ENCODE peak calls at places on chromosome 7, in four cellular contexts. One of them, this sample, is unnamed.

GRCh38 chr7:127629268-127629854 is 11.4 kb upstream of the PAX4 start:
- DNase-seq in IMR-90: no peak
- DNase-seq in NB4: peak
- DNase-seq in GM12891: peak
- DNase-seq in this sample: peak

GRCh38 chr7:114085592-114086490 is 167.0 kb upstream of the PPP1R3A start:
- DNase-seq in IMR-90: peak
- DNase-seq in NB4: peak
- DNase-seq in GM12891: no peak
- DNase-seq in this sample: no peak

GRCh38 chr7:6392712-6393666 is 54.8 kb downstream of the DAGLB start:
- DNase-seq in IMR-90: peak
- DNase-seq in NB4: peak
- DNase-seq in GM12891: no peak
- DNase-seq in this sample: peak

GRCh38 chr7:71615017-71615416 is 483.1 kb downstream of the GALNT17 start:
- DNase-seq in IMR-90: no peak
- DNase-seq in NB4: no peak
- DNase-seq in GM12891: no peak
- DNase-seq in this sample: no peak

GRCh38 chr7:15686209-15686956 is at the start of gene MEOX2:
- DNase-seq in IMR-90: peak
- DNase-seq in NB4: no peak
- DNase-seq in GM12891: no peak
- DNase-seq in this sample: no peak

GRCh38 chr7:12893292-12893691 is 205.9 kb downstream of the ARL4A start:
- DNase-seq in IMR-90: no peak
- DNase-seq in NB4: no peak
- DNase-seq in GM12891: no peak
- DNase-seq in this sample: no peak

GRCh38 chr7:154640266-154640865 is 362.6 kb downstream of the PAXIP1 start:
- DNase-seq in IMR-90: no peak
- DNase-seq in NB4: peak
- DNase-seq in GM12891: no peak
- DNase-seq in this sample: no peak

GRCh38 chr7:134530460-134530859 is 3.1 kb downstream of the AKR1B10 start:
- DNase-seq in IMR-90: no peak
- DNase-seq in NB4: no peak
- DNase-seq in GM12891: no peak
- DNase-seq in this sample: no peak

GRCh38 chr7:142956951-142957623 is 5.1 kb downstream of the KEL start:
- DNase-seq in IMR-90: no peak
- DNase-seq in NB4: no peak
- DNase-seq in GM12891: no peak
- DNase-seq in this sample: no peak

GRCh38 chr7:51152801-51153200 is 163.8 kb downstream of the COBL start:
- DNase-seq in IMR-90: no peak
- DNase-seq in NB4: no peak
- DNase-seq in GM12891: no peak
- DNase-seq in this sample: no peak

GRCh38 chr7:4233621-4234497 is 448.2 kb upstream of the FOXK1 start:
- DNase-seq in IMR-90: no peak
- DNase-seq in NB4: no peak
- DNase-seq in GM12891: no peak
- DNase-seq in this sample: no peak

GRCh38 chr7:108529341-108529740 is 3.4 kb upstream of the PNPLA8 start:
- DNase-seq in IMR-90: no peak
- DNase-seq in NB4: no peak
- DNase-seq in GM12891: no peak
- DNase-seq in this sample: no peak

GRCh38 chr7:99313204-99313573 is 12.5 kb upstream of the ARPC1A start:
- DNase-seq in IMR-90: no peak
- DNase-seq in NB4: no peak
- DNase-seq in GM12891: no peak
- DNase-seq in this sample: no peak

DNA sequence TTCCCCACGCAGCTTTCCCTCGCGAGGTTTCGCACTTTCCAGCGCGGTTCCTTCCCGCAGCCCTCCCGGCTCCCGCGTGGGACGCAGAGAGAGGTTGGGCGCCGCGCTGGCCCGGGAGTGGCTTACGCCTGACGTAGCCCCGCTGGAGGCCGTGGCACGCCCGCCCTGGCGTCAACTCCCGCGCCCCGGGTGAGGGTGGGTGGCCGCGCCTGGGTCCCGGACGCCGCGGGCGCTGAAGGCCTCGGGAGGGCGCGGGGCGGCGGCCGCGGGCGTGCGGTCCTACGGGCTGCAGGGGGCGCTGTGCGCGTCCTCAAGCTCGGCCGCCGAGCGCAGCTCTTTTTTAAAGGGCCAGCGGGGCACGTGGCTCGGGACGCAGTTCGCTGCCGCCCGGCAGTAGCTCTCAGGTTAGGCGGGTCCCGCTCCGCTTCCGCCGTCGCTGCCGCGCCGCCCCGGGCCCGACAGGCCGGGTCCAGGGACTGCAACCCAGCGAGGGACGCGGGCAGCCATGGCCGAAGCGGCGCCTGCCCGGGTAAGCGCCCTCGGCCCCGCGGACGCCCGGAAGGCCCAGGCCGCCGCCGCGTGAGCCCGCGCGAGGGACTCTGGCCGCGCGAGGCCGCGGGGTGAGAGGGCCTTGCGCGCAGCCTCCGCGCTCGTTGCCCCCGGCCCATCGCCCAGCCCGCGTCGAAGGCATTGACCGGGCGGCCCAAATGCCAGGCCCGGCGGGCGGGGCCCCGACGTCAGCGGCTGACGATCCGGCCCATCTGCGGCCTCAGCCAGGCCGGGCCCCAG is at the start of gene ZNF783:
- DNase-seq in IMR-90: peak
- DNase-seq in NB4: peak
- DNase-seq in GM12891: peak
- DNase-seq in this sample: peak
- TF ChIP-seq POLR2A in IMR-90: no peak
- TF ChIP-seq POLR2A in NB4: peak
- TF ChIP-seq POLR2A in GM12891: peak
- TF ChIP-seq POLR2A in this sample: peak

GRCh38 chr7:130942211-130942964 is 208.4 kb upstream of the KLF14 start:
- DNase-seq in IMR-90: peak
- DNase-seq in NB4: no peak
- DNase-seq in GM12891: no peak
- DNase-seq in this sample: no peak

GRCh38 chr7:130940326-130940725 is 206.3 kb upstream of the KLF14 start:
- DNase-seq in IMR-90: no peak
- DNase-seq in NB4: no peak
- DNase-seq in GM12891: no peak
- DNase-seq in this sample: no peak

GRCh38 chr7:130943336-130943901 is 209.4 kb upstream of the KLF14 start:
- DNase-seq in IMR-90: peak
- DNase-seq in NB4: peak
- DNase-seq in GM12891: no peak
- DNase-seq in this sample: no peak

GRCh38 chr7:130940907-130941306 is 206.9 kb upstream of the KLF14 start:
- DNase-seq in IMR-90: no peak
- DNase-seq in NB4: no peak
- DNase-seq in GM12891: no peak
- DNase-seq in this sample: no peak

DNA sequence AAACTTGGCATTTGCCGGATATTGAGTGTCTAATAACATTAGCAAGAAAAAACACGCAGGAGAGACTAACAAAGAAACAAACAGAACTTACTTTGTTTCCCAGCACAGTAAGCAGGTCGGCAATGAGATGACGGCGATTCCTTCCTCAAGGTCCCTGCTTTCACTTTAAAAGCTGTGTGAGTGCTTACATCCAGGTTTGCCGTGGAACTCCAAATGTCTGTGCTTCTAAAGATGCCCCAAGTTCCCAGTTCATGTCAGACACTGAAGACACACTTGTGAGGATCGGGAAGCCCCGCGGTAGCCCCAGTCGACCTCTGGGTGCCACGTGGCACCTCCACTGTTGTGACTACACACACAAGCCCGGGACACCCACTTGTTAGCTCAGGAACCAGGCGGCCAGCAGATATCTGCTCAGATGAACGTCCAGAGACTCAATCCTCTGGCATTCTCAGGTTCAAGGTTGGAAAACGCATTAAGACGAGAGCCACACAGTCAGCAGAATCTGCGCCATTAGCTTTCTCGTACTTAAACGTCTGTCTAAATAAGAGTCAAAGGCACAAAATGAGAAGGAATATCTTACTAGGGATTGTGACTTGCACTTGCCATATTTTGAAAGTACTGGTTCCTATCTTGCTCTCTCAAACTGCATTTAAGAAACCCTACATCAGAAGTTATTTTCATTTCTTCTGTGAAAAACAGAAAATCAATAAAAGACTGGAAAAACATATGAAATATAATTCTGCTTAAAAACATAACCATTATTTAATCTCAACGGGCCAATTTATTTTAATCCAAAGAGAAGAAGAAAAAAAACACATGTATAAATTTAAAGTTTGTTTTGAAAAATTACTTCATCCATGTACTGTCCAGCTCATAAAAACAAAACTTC is 207.6 kb upstream of the KLF14 start:
- DNase-seq in IMR-90: peak
- DNase-seq in NB4: peak
- DNase-seq in GM12891: no peak
- DNase-seq in this sample: no peak
- TF ChIP-seq POLR2A in IMR-90: peak
- TF ChIP-seq POLR2A in NB4: no peak
- TF ChIP-seq POLR2A in GM12891: no peak
- TF ChIP-seq POLR2A in this sample: no peak

GRCh38 chr7:93231264-93231663 is 902 bp upstream of the VPS50 start:
- DNase-seq in IMR-90: no peak
- DNase-seq in NB4: peak
- DNase-seq in GM12891: no peak
- DNase-seq in this sample: no peak

GRCh38 chr7:93226310-93226709 is at the start of gene HEPACAM2:
- DNase-seq in IMR-90: no peak
- DNase-seq in NB4: no peak
- DNase-seq in GM12891: no peak
- DNase-seq in this sample: no peak

GRCh38 chr7:93232673-93233018 is 480 bp downstream of the VPS50 start:
- DNase-seq in IMR-90: no peak
- DNase-seq in NB4: peak
- DNase-seq in GM12891: no peak
- DNase-seq in this sample: no peak

GRCh38 chr7:93228302-93228701 is 2.0 kb upstream of the HEPACAM2 start:
- DNase-seq in IMR-90: peak
- DNase-seq in NB4: peak
- DNase-seq in GM12891: no peak
- DNase-seq in this sample: no peak

DNA sequence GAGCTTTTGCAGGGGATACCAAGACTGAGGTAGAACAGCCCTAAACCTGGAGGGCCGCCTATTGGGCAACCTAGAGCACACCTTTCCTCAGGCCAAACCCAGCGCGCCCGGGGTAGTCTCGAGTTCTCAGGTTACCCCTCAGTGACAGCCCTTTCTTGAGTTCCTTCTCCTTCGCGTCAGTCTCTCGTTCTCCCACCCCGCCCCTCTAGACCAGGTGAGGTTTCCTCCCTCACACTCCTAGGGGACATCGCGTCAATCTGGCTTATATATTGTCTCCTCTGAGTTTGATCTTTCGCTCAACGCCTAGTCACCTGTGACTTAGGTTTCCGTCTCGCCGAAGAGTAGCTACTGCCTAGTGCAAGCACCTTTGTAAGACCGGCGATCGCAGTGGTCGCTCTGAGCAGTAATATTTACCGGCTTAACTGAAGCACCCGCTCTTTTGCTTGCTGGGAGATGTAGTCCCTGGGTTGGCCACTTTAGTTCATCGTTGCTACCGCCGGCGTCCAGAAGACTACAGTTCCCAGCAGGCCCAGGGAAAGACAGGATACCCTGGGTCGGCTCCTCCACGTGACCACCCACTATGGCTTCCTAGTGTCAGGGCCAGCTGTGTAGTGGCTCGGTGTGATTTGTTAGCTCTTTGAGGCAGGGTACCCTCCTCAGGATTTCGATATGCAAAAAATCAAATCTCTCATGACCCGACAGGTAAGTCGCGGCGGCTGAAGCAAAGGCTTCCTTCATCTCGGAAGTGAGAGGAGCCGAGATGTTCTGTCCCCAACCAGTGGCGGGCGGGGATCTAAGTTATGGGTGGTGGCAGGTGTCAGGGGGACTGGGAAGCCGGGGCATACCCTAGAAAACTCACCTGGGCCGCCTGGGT is at the start of gene VPS50:
- DNase-seq in IMR-90: peak
- DNase-seq in NB4: peak
- DNase-seq in GM12891: peak
- DNase-seq in this sample: peak
- TF ChIP-seq POLR2A in IMR-90: no peak
- TF ChIP-seq POLR2A in NB4: peak
- TF ChIP-seq POLR2A in GM12891: peak
- TF ChIP-seq POLR2A in this sample: peak

GRCh38 chr7:63789378-63790176 is 209.1 kb upstream of the ZNF722 start:
- DNase-seq in IMR-90: no peak
- DNase-seq in NB4: no peak
- DNase-seq in GM12891: no peak
- DNase-seq in this sample: no peak
- TF ChIP-seq POLR2A in IMR-90: no peak
- TF ChIP-seq POLR2A in NB4: no peak
- TF ChIP-seq POLR2A in GM12891: no peak
- TF ChIP-seq POLR2A in this sample: no peak

GRCh38 chr7:157355784-157356511 is 19.1 kb downstream of the DNAJB6 start:
- DNase-seq in IMR-90: peak
- DNase-seq in NB4: no peak
- DNase-seq in GM12891: no peak
- DNase-seq in this sample: no peak
- TF ChIP-seq POLR2A in IMR-90: no peak
- TF ChIP-seq POLR2A in NB4: no peak
- TF ChIP-seq POLR2A in GM12891: no peak
- TF ChIP-seq POLR2A in this sample: no peak